ENCODE peak calls at places on chromosomes 5 and 9, in six cellular contexts. One of them, this sample, is unnamed. For H3K27me3 and H3K4me1, the result is how much of the 10 kb centered on the place peaks cover.

GRCh38 chr9:15250013-15250412 is 57.0 kb downstream of the TTC39B start:
- DNase-seq in stomach: no peak
- DNase-seq in trophoblast cell: no peak
- DNase-seq in neuronal stem cell: no peak
- DNase-seq in prostate gland: no peak
- DNase-seq in right cardiac atrium: no peak
- DNase-seq in this sample: no peak

GRCh38 chr5:136192526-136193395 is at the start of gene SMIM32:
- DNase-seq in stomach: no peak
- DNase-seq in trophoblast cell: peak
- DNase-seq in neuronal stem cell: peak
- DNase-seq in prostate gland: peak
- DNase-seq in right cardiac atrium: peak
- DNase-seq in this sample: no peak

GRCh38 chr9:134662143-134662876 is 20.7 kb downstream of the COL5A1 start:
- DNase-seq in stomach: no peak
- DNase-seq in trophoblast cell: peak
- DNase-seq in neuronal stem cell: no peak
- DNase-seq in prostate gland: no peak
- DNase-seq in right cardiac atrium: peak
- DNase-seq in this sample: no peak

GRCh38 chr5:41214199-41214598 is 867 bp upstream of the C6 start:
- DNase-seq in stomach: no peak
- DNase-seq in trophoblast cell: no peak
- DNase-seq in neuronal stem cell: no peak
- DNase-seq in prostate gland: no peak
- DNase-seq in right cardiac atrium: no peak
- DNase-seq in this sample: no peak

GRCh38 chr9:20112367-20112766 is 323.5 kb upstream of the SLC24A2 start:
- DNase-seq in stomach: no peak
- DNase-seq in trophoblast cell: no peak
- DNase-seq in neuronal stem cell: no peak
- DNase-seq in prostate gland: no peak
- DNase-seq in right cardiac atrium: no peak
- DNase-seq in this sample: no peak

GRCh38 chr9:14768561-14769234 is 46.2 kb upstream of the CER1 start:
- DNase-seq in stomach: no peak
- DNase-seq in trophoblast cell: peak
- DNase-seq in neuronal stem cell: peak
- DNase-seq in prostate gland: peak
- DNase-seq in right cardiac atrium: no peak
- DNase-seq in this sample: peak

GRCh38 chr9:91562412-91562811 is 138.8 kb upstream of the NFIL3 start:
- DNase-seq in stomach: no peak
- DNase-seq in trophoblast cell: no peak
- DNase-seq in neuronal stem cell: no peak
- DNase-seq in prostate gland: no peak
- DNase-seq in right cardiac atrium: no peak
- DNase-seq in this sample: no peak

GRCh38 chr5:119363936-119364335 is 8.1 kb downstream of the TNFAIP8 start:
- DNase-seq in stomach: no peak
- DNase-seq in trophoblast cell: no peak
- DNase-seq in neuronal stem cell: no peak
- DNase-seq in prostate gland: no peak
- DNase-seq in right cardiac atrium: no peak
- DNase-seq in this sample: no peak

GRCh38 chr5:143086851-143087637 is 316.4 kb downstream of the NR3C1 start:
- DNase-seq in stomach: no peak
- DNase-seq in trophoblast cell: peak
- DNase-seq in neuronal stem cell: no peak
- DNase-seq in prostate gland: no peak
- DNase-seq in right cardiac atrium: no peak
- DNase-seq in this sample: no peak

GRCh38 chr5:170573660-170574059 is 69.8 kb downstream of the KCNIP1 start:
- DNase-seq in stomach: no peak
- DNase-seq in trophoblast cell: no peak
- DNase-seq in neuronal stem cell: no peak
- DNase-seq in prostate gland: no peak
- DNase-seq in right cardiac atrium: no peak
- DNase-seq in this sample: no peak

GRCh38 chr9:92439921-92440750 is 15.9 kb upstream of the OMD start:
- DNase-seq in stomach: no peak
- DNase-seq in trophoblast cell: peak
- DNase-seq in neuronal stem cell: no peak
- DNase-seq in prostate gland: no peak
- DNase-seq in right cardiac atrium: no peak
- DNase-seq in this sample: no peak

GRCh38 chr5:73892806-73893205 is 266.8 kb downstream of the ARHGEF28 start:
- DNase-seq in stomach: no peak
- DNase-seq in trophoblast cell: no peak
- DNase-seq in neuronal stem cell: no peak
- DNase-seq in prostate gland: no peak
- DNase-seq in right cardiac atrium: no peak
- DNase-seq in this sample: no peak

GRCh38 chr5:127440831-127441230 is 76.6 kb upstream of the PRRC1 start:
- DNase-seq in stomach: no peak
- DNase-seq in trophoblast cell: no peak
- DNase-seq in neuronal stem cell: no peak
- DNase-seq in prostate gland: no peak
- DNase-seq in right cardiac atrium: no peak
- DNase-seq in this sample: no peak

GRCh38 chr5:180670586-180671359 is 21.4 kb upstream of the FLT4 start:
- DNase-seq in stomach: peak
- DNase-seq in trophoblast cell: peak
- DNase-seq in neuronal stem cell: peak
- DNase-seq in prostate gland: peak
- DNase-seq in right cardiac atrium: peak
- DNase-seq in this sample: no peak

GRCh38 chr5:72363146-72363802 is 43.1 kb downstream of the PTCD2 start:
- DNase-seq in stomach: no peak
- DNase-seq in trophoblast cell: peak
- DNase-seq in neuronal stem cell: no peak
- DNase-seq in prostate gland: no peak
- DNase-seq in right cardiac atrium: no peak
- DNase-seq in this sample: no peak

GRCh38 chr9:104748359-104749031 is 1.0 kb downstream of the NIPSNAP3A start:
- DNase-seq in stomach: no peak
- DNase-seq in trophoblast cell: no peak
- DNase-seq in neuronal stem cell: no peak
- DNase-seq in prostate gland: no peak
- DNase-seq in right cardiac atrium: peak
- DNase-seq in this sample: no peak

GRCh38 chr9:116193636-116194035 is 40.0 kb downstream of the PAPPA start:
- DNase-seq in stomach: no peak
- DNase-seq in trophoblast cell: no peak
- DNase-seq in neuronal stem cell: no peak
- DNase-seq in prostate gland: no peak
- DNase-seq in right cardiac atrium: no peak
- DNase-seq in this sample: no peak

GRCh38 chr5:135486131-135486530 is 34.0 kb upstream of the TIFAB start:
- DNase-seq in stomach: no peak
- DNase-seq in trophoblast cell: no peak
- DNase-seq in neuronal stem cell: no peak
- DNase-seq in prostate gland: no peak
- DNase-seq in right cardiac atrium: no peak
- DNase-seq in this sample: no peak

GRCh38 chr9:37371565-37372464 is 50.7 kb upstream of the GRHPR start:
- DNase-seq in stomach: no peak
- DNase-seq in trophoblast cell: peak
- DNase-seq in neuronal stem cell: no peak
- DNase-seq in prostate gland: no peak
- DNase-seq in right cardiac atrium: no peak
- DNase-seq in this sample: no peak

GRCh38 chr5:143235423-143235822 is 168.1 kb downstream of the NR3C1 start:
- DNase-seq in stomach: no peak
- DNase-seq in trophoblast cell: no peak
- DNase-seq in neuronal stem cell: no peak
- DNase-seq in prostate gland: no peak
- DNase-seq in right cardiac atrium: no peak
- DNase-seq in this sample: no peak

GRCh38 chr9:2241461-2241874 is 226.3 kb downstream of the SMARCA2 start:
- DNase-seq in stomach: no peak
- DNase-seq in trophoblast cell: no peak
- DNase-seq in neuronal stem cell: peak
- DNase-seq in prostate gland: peak
- DNase-seq in right cardiac atrium: peak
- DNase-seq in this sample: peak

GRCh38 chr9:123418052-123418430 is 62.0 kb downstream of the CRB2 start:
- DNase-seq in stomach: no peak
- DNase-seq in trophoblast cell: no peak
- DNase-seq in neuronal stem cell: no peak
- DNase-seq in prostate gland: no peak
- DNase-seq in right cardiac atrium: no peak
- DNase-seq in this sample: no peak

GRCh38 chr9:125990793-125991220 is 243.6 kb downstream of the PBX3 start:
- DNase-seq in stomach: no peak
- DNase-seq in trophoblast cell: no peak
- DNase-seq in neuronal stem cell: no peak
- DNase-seq in prostate gland: peak
- DNase-seq in right cardiac atrium: no peak
- DNase-seq in this sample: no peak

GRCh38 chr5:113122053-113122452 is 145.5 kb downstream of the DCP2 start:
- DNase-seq in stomach: no peak
- DNase-seq in trophoblast cell: no peak
- DNase-seq in neuronal stem cell: no peak
- DNase-seq in prostate gland: no peak
- DNase-seq in right cardiac atrium: peak
- DNase-seq in this sample: no peak

DNA sequence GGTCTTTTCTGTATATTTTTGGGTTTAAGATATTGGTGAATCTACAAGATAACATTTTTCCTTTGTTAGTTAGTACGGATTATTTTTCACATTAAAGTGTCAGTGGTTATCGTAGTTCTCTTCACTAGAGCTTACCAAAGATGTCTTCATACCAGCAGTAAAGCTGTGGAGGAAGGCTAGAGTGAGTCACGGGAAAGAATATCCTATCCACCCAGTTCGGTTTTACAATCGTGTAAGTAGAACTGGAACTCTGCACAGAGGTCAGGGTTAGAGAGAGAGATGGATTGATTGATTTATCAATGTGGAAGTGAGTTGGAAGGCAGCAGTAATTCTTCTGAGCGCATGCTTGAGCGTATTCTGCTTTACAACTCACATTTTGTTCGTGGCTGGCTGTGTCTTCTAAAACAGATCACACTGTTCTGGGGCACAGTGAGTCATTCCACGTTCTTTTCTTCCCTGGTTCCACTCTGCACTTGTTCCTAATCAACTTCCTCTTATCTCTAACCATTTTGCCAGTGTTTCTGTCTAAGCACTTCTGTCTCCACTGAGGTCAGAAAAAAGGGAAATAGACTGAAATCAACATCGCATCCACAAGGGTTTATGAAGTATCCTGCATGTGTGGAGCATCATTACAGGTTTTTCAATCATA is 86.5 kb upstream of the ARRDC3 start:
- DNase-seq in stomach: no peak
- DNase-seq in trophoblast cell: peak
- DNase-seq in neuronal stem cell: no peak
- DNase-seq in prostate gland: no peak
- DNase-seq in right cardiac atrium: no peak
- DNase-seq in this sample: no peak
- H3K27ac ChIP-seq in stomach: peak
- H3K27ac ChIP-seq in trophoblast cell: no peak
- H3K27ac ChIP-seq in neuronal stem cell: no peak
- H3K27ac ChIP-seq in prostate gland: no peak
- H3K27ac ChIP-seq in right cardiac atrium: no peak
- H3K27ac ChIP-seq in this sample: no peak

GRCh38 chr9:97801180-97801579 is 51.8 kb upstream of the FOXE1 start:
- DNase-seq in stomach: no peak
- DNase-seq in trophoblast cell: no peak
- DNase-seq in neuronal stem cell: no peak
- DNase-seq in prostate gland: no peak
- DNase-seq in right cardiac atrium: no peak
- DNase-seq in this sample: no peak
- H3K27me3 ChIP-seq in stomach: under half
- H3K27me3 ChIP-seq in trophoblast cell: under half
- H3K27me3 ChIP-seq in neuronal stem cell: under half
- H3K27me3 ChIP-seq in prostate gland: under half
- H3K27me3 ChIP-seq in right cardiac atrium: under half
- H3K27me3 ChIP-seq in this sample: under half

GRCh38 chr5:78890663-78891379 is 94.3 kb downstream of the ARSB start:
- DNase-seq in stomach: no peak
- DNase-seq in trophoblast cell: no peak
- DNase-seq in neuronal stem cell: no peak
- DNase-seq in prostate gland: no peak
- DNase-seq in right cardiac atrium: no peak
- DNase-seq in this sample: no peak
- H3K4me1 ChIP-seq in stomach: under half
- H3K4me1 ChIP-seq in trophoblast cell: under half
- H3K4me1 ChIP-seq in neuronal stem cell: under half
- H3K4me1 ChIP-seq in prostate gland: under half
- H3K4me1 ChIP-seq in right cardiac atrium: under half
- H3K4me1 ChIP-seq in this sample: under half

GRCh38 chr9:72457366-72457765 is 64.0 kb upstream of the TMC1 start:
- DNase-seq in stomach: no peak
- DNase-seq in trophoblast cell: no peak
- DNase-seq in neuronal stem cell: no peak
- DNase-seq in prostate gland: no peak
- DNase-seq in right cardiac atrium: no peak
- DNase-seq in this sample: no peak
- H3K27ac ChIP-seq in stomach: no peak
- H3K27ac ChIP-seq in trophoblast cell: no peak
- H3K27ac ChIP-seq in neuronal stem cell: no peak
- H3K27ac ChIP-seq in prostate gland: no peak
- H3K27ac ChIP-seq in right cardiac atrium: no peak
- H3K27ac ChIP-seq in this sample: no peak